ENCODE peak calls at places on chromosomes 6 and 20, in six cellular contexts. Z, B, K, N, U and W are unnamed samples.

GRCh38 chr20:57407541-57407956 is 16.4 kb downstream of the RBM38 start:
- DNase-seq in Z (no peak), B (no peak), K (no peak), N (no peak), U (no peak), W (no peak)

GRCh38 chr20:5372371-5372770 is 55.6 kb upstream of the PROKR2 start:
- DNase-seq in Z (no peak), B (no peak), K (no peak), N (no peak), U (no peak), W (no peak)

GRCh38 chr6:32886674-32887383 is 32.8 kb downstream of the PSMB9 start:
- DNase-seq in Z (no peak), B (peak), K (peak), N (peak), U (no peak), W (no peak)

GRCh38 chr6:142568857-142569597 is 267.2 kb downstream of the ADGRG6 start:
- DNase-seq in Z (no peak), B (no peak), K (no peak), N (no peak), U (no peak), W (no peak)

GRCh38 chr6:109447087-109447486 is 6.6 kb downstream of the SMPD2 start:
- DNase-seq in Z (no peak), B (no peak), K (no peak), N (no peak), U (no peak), W (peak)

GRCh38 chr6:22095886-22096285 is 200.9 kb downstream of the PRL start:
- DNase-seq in Z (no peak), B (no peak), K (no peak), N (no peak), U (no peak), W (no peak)

GRCh38 chr6:105898286-105898685 is 187.8 kb upstream of the PRDM1 start:
- DNase-seq in Z (no peak), B (no peak), K (no peak), N (no peak), U (no peak), W (no peak)

GRCh38 chr6:113776998-113777397 is 80.1 kb upstream of the MARCKS start:
- DNase-seq in Z (no peak), B (no peak), K (no peak), N (no peak), U (no peak), W (no peak)

GRCh38 chr20:36167826-36168634 is 13.5 kb downstream of the EPB41L1 start:
- DNase-seq in Z (no peak), B (no peak), K (no peak), N (no peak), U (no peak), W (no peak)

GRCh38 chr6:169224185-169224695 is 29.4 kb downstream of the THBS2 start:
- DNase-seq in Z (no peak), B (no peak), K (peak), N (no peak), U (no peak), W (peak)

GRCh38 chr6:96467814-96468213 is 53.8 kb upstream of the UFL1 start:
- DNase-seq in Z (no peak), B (no peak), K (no peak), N (no peak), U (no peak), W (no peak)

GRCh38 chr6:21992178-21992967 is 304.5 kb downstream of the PRL start:
- DNase-seq in Z (no peak), B (no peak), K (no peak), N (no peak), U (no peak), W (no peak)

GRCh38 chr6:57261896-57262295 is 39.8 kb upstream of the RAB23 start:
- DNase-seq in Z (no peak), B (no peak), K (no peak), N (no peak), U (no peak), W (no peak)

GRCh38 chr6:139977887-139978332 is 603.5 kb upstream of the CITED2 start:
- DNase-seq in Z (no peak), B (peak), K (no peak), N (peak), U (peak), W (no peak)

GRCh38 chr20:41258489-41258888 is 59.0 kb downstream of the ZHX3 start:
- DNase-seq in Z (no peak), B (no peak), K (no peak), N (no peak), U (no peak), W (no peak)

GRCh38 chr20:19958243-19958642 is 58.9 kb upstream of the NAA20 start:
- DNase-seq in Z (no peak), B (no peak), K (no peak), N (no peak), U (peak), W (no peak)

GRCh38 chr20:61983965-61984364 is 81.7 kb downstream of the TAF4 start:
- DNase-seq in Z (no peak), B (no peak), K (no peak), N (no peak), U (no peak), W (no peak)

GRCh38 chr20:52493177-52493711 is 301.7 kb upstream of the ZFP64 start:
- DNase-seq in Z (no peak), B (peak), K (no peak), N (no peak), U (peak), W (peak)

GRCh38 chr6:151387581-151387980 is 3.8 kb downstream of the ZBTB2 start:
- DNase-seq in Z (no peak), B (no peak), K (no peak), N (no peak), U (no peak), W (no peak)

GRCh38 chr20:52025938-52026337 is 165.6 kb downstream of the ZFP64 start:
- DNase-seq in Z (no peak), B (no peak), K (no peak), N (no peak), U (no peak), W (no peak)

GRCh38 chr20:3786665-3787639 is at the start of gene CENPB:
- DNase-seq in Z (peak), B (peak), K (peak), N (peak), U (peak), W (peak)

GRCh38 chr6:43610431-43610830 is 18.6 kb downstream of the GTPBP2 start:
- DNase-seq in Z (no peak), B (no peak), K (no peak), N (no peak), U (no peak), W (no peak)

GRCh38 chr20:53608456-53609413 is 15.1 kb upstream of the ZNF217 start:
- DNase-seq in Z (no peak), B (peak), K (peak), N (peak), U (peak), W (peak)

GRCh38 chr6:43687079-43687436 is 533 bp downstream of the MRPS18A start:
- DNase-seq in Z (no peak), B (no peak), K (no peak), N (no peak), U (no peak), W (no peak)

GRCh38 chr6:36746251-36746650 is 48.6 kb downstream of the RAB44 start:
- DNase-seq in Z (no peak), B (no peak), K (no peak), N (no peak), U (no peak), W (no peak)

GRCh38 chr6:137370871-137371633 is 123.1 kb downstream of the OLIG3 start:
- DNase-seq in Z (no peak), B (no peak), K (no peak), N (no peak), U (no peak), W (no peak)

DNA sequence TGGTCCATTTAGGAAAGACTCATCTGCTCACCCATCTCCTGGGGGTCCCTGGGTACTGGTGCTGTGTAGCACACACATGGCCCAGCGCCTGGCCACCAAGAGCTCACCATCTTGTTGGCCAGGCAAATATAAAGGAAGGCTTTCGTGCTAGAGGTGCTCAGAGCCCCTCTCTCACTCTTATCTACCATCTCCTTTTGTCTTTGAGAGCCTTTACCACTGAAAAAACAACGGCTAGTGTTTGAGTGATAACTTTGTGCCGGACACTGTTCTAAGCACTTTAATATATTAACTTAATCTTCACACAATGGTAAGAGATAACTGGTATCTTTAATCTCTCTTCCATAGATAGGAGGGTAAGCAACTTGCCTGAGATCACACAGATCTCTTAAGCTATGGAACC is 21.4 kb upstream of the ARHGAP18 start:
- DNase-seq in Z (no peak), B (no peak), K (no peak), N (no peak), U (no peak), W (no peak)
- TF ChIP-seq CTCF in Z (no peak), B (no peak), K (no peak), N (no peak), U (no peak), W (no peak)

DNA sequence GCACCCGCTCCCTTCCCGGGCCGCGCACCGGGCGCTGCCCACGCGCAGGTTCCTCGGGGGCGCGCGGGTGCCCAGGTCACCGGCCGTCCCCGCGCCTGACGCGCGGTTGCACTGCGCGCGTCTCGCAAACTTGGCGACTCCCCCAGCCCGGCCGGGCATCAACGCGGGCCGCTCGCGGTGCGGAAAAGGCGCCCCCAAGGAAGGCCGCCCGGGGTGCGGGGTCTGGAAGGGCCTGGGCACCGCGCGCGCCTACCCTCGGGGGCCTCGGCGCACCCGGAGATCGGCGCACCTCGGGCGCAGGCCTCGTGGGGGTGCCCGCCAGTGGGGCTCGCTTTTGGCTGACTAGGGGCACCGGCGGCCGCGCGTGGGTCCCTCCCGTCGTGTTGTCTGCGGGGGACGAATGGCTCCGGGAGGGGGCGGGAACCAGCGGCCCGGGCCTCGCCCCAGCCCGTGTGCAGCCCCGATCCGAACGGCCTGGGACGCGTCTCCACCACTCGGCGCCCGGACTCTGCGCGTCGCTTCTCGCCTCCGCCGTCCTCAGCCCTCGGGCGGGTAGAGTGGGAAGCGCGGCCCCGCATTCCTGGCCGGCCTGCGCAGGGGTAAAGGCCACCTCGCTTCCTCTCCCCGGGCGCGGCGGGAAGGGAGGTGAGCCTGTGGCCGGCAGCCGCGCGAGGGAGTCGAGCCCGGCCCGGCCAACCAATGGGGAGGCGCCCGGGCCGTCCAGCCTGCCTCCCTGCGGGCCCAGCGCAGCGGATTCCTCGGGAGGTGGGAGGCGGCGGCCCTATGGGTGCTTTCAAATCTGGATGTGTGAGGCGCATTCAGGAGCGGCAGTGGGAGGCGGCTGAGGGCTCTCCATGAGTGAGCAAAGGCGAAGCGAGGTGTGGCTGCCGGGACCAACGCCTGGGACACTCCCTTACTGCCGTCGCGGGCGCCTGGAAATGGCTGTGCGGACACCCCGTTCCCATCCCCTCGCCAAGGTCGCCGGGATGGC is 927 bp upstream of the ZBTB46 start:
- DNase-seq in Z (no peak), B (no peak), K (peak), N (no peak), U (no peak), W (no peak)
- H3K4me3 ChIP-seq in Z (peak), B (no peak), K (peak), N (peak), U (peak), W (peak)

DNA sequence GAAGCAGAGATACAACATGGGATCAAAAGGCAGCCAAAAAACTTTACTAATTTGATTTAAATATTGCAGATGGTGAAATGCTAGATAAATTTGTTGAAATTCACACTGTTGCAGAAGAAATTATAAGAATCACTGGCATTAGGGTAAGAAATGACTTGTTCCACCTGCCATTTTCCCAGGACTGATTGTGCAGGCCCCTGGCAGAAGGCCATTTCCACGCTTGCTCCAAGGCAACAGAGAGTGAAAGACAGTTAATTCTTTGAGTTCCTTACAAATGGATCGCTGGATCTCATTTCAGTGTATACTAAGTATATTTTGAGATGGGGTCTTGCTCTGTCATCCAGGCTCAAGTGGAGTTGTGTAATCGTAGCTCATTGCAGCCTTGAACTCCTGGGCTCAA is 67.0 kb upstream of the TMEM181 start:
- DNase-seq in Z (no peak), B (peak), K (no peak), N (no peak), U (no peak), W (no peak)
- H3K27ac ChIP-seq in Z (no peak), B (peak), K (no peak), N (no peak), U (no peak), W (no peak)

DNA sequence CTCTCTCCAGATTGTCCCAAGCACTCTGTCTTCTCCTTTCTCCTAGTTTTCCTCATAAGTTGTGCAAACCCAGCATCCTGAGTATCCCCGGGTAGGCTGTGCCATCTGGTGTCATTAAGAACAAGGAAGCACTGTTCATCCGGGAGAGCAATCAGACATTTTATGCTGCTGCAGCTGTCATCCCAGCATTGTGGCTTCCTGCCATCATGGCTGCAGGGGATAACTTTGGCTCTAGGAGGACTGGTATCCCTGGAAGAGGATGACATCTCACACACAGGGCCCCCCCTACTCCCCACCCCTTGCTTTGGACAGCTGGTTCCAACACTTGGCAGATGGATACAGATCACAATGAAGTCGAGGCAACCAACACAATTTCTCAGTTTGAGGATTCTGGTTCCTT is 1195.1 kb upstream of the MAP3K7 start:
- DNase-seq in Z (no peak), B (no peak), K (no peak), N (no peak), U (no peak), W (no peak)
- TF ChIP-seq CTCF in Z (no peak), B (no peak), K (no peak), N (no peak), U (no peak), W (no peak)

DNA sequence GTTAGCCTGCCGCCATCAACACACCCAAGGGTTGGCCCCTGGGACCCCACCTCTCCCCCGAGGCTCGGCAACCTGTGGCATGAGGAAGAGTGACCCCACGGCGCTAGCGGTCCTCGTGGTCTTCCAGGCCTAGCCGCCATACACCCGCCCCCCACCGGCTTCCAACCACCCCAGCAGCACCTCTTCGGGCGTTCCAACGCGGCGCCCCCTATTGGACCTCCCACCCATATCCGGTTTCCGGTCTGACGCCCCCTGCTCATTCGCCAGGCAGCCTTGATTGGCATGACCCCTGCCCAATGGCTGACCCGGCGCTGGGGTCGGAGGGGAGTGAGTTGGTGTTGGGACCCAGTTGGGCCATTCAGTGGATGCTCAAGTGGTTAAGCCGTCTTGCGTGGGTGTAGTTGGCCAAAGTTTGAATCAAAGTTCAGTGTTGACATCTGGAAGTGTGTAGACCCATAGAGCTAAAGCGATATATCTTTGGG is at the start of gene GNAS-AS1:
- DNase-seq in Z (peak), B (peak), K (peak), N (no peak), U (peak), W (peak)
- H3K4me3 ChIP-seq in Z (peak), B (no peak), K (peak), N (peak), U (peak), W (peak)

GRCh38 chr6:1279065-1279464 is 32.8 kb upstream of the FOXQ1 start:
- DNase-seq in Z (no peak), B (no peak), K (no peak), N (no peak), U (no peak), W (no peak)
- H3K27ac ChIP-seq in Z (no peak), B (no peak), K (no peak), N (no peak), U (no peak), W (no peak)

GRCh38 chr6:73655341-73655917 is 1.6 kb upstream of the SLC17A5 start:
- DNase-seq in Z (no peak), B (no peak), K (no peak), N (no peak), U (no peak), W (no peak)

GRCh38 chr6:73649783-73650182 is 4.0 kb downstream of the SLC17A5 start:
- DNase-seq in Z (no peak), B (no peak), K (no peak), N (no peak), U (no peak), W (no peak)

GRCh38 chr6:73653571-73654424 is at the start of gene SLC17A5:
- DNase-seq in Z (peak), B (peak), K (peak), N (peak), U (peak), W (peak)

GRCh38 chr6:73656501-73657145 is 2.8 kb upstream of the SLC17A5 start:
- DNase-seq in Z (no peak), B (no peak), K (no peak), N (no peak), U (no peak), W (no peak)

DNA sequence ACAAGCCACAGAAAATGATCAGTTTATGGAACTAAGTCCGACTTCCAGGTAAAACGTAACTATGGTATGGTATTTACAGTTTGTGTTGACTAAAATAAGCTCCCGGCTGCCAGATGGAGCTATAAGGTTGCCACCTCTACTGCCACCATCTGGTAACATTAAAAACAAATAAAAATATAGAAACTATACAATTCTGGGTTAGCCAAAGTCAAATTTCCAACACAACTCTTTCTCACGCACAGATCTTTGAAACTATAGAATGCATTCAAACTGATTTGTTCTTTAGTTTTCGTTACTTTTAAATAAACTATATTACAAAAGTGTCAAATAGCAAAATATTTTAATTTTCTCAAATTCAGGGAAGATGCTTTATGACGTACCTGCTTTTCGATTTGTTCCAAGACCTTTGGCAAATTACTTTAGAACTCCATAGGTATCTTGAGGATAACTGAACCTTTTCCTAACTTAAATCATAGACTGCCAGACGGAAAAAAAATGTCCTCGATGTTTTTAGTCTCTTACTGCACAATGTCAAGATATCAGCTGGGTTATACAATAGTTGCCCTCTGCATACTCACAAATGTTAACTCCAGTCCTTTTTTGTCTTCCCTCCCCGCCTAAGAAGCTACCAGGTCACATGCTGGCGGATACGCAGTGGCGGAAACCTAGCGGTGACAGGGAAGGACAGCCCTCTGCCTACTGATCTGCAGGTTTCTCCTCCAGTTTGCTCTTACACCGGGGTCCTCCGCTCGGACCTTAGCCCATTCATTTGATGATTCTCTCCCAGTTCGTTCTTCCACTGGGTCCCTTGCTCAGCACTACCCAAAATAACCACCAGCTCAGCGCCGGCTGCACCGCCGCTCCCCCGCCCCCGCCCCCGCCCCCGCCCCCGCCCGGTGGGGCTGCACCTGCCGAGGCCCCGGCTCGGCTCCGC is 888 bp downstream of the SLC17A5 start:
- DNase-seq in Z (no peak), B (peak), K (peak), N (peak), U (peak), W (peak)
- TF ChIP-seq CTCF in Z (peak), B (peak), K (peak), N (peak), U (no peak), W (no peak)

DNA sequence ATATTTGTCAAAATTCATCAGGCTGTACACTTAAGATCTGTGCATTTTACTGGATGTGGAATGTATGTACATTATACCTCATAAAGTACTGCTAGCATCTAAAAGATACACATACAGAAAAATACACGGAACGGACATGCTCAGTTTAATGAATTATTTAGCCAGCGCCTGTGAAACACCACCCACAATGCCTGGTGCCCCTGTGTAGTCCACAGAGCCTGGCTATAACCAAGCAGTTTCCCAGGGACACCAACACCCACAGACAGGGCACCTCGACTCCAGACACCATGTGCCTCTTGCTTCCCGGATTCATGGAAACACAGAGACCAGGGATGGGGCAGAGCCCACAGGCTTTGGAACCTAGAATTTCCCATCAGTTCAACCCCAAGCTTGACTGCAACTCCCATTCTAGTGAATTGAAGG is 17.4 kb upstream of the ARMC12 start:
- DNase-seq in Z (no peak), B (no peak), K (no peak), N (no peak), U (no peak), W (no peak)
- H3K4me3 ChIP-seq in Z (no peak), B (no peak), K (no peak), N (no peak), U (no peak), W (peak)